ENCODE peak calls at places on chromosome 16, in seven cellular contexts. A is A549; I is CD8-positive, alpha-beta T cell; B is GM23338; C is left lung; E is CD4-positive, CD25-positive, alpha-beta regulatory T cell; T is lung. F is an unnamed sample. For H3K4me1, the result is how much of the 10 kb centered on the place peaks cover.

GRCh38 chr16:49460786-49461470 is 87.3 kb downstream of the C16orf78 start:
- DNase-seq in T (no peak), I (peak), A (no peak), E (no peak), B (no peak), C (peak), F (no peak)

GRCh38 chr16:84942786-84943185 is 68.5 kb downstream of the ZDHHC7 start:
- DNase-seq in I (no peak), C (no peak), B (no peak), T (no peak), E (no peak), A (no peak), F (no peak)

GRCh38 chr16:87608400-87608985 is 6.2 kb downstream of the JPH3 start:
- DNase-seq in T (no peak), B (peak), C (no peak), I (peak), E (no peak), A (no peak), F (no peak)

GRCh38 chr16:1145383-1146100 is 7.4 kb upstream of the CACNA1H start:
- DNase-seq in I (no peak), C (no peak), A (no peak), T (no peak), B (no peak), E (no peak), F (no peak)

GRCh38 chr16:27748868-27749546 is 199.1 kb downstream of the KATNIP start:
- DNase-seq in B (peak), T (no peak), I (peak), E (peak), C (no peak), A (peak), F (peak)

GRCh38 chr16:46972429-46972970 is 974 bp downstream of the DNAJA2 start:
- DNase-seq in I (no peak), A (peak), E (no peak), T (no peak), C (no peak), B (peak), F (no peak)

GRCh38 chr16:19884611-19885455 is at the start of gene GPRC5B:
- DNase-seq in B (peak), C (peak), I (peak), A (peak), T (no peak), E (peak), F (peak)

GRCh38 chr16:728890-729744 is 2.2 kb downstream of the HAGHL start:
- DNase-seq in B (peak), A (no peak), C (no peak), I (no peak), T (no peak), E (no peak), F (no peak)

GRCh38 chr16:31467858-31468257 is 4.1 kb upstream of the TGFB1I1 start:
- DNase-seq in A (no peak), C (no peak), I (no peak), T (no peak), E (no peak), B (no peak), F (no peak)

GRCh38 chr16:55001931-55002330 is 71.3 kb downstream of the IRX5 start:
- DNase-seq in C (no peak), T (no peak), E (no peak), B (no peak), I (no peak), A (no peak), F (no peak)

GRCh38 chr16:17544304-17544703 is 73.5 kb upstream of the XYLT1 start:
- DNase-seq in E (no peak), C (no peak), B (no peak), T (no peak), I (no peak), A (no peak), F (no peak)

GRCh38 chr16:17543073-17543472 is 72.3 kb upstream of the XYLT1 start:
- DNase-seq in E (no peak), A (no peak), C (no peak), B (no peak), T (no peak), I (no peak), F (no peak)

GRCh38 chr16:17544785-17545184 is 74.0 kb upstream of the XYLT1 start:
- DNase-seq in T (no peak), B (peak), E (no peak), A (no peak), C (no peak), I (peak), F (no peak)

GRCh38 chr16:17538942-17539341 is 68.2 kb upstream of the XYLT1 start:
- DNase-seq in A (no peak), I (no peak), B (no peak), T (no peak), E (no peak), C (no peak), F (no peak)

GRCh38 chr16:17541324-17541723 is 70.6 kb upstream of the XYLT1 start:
- DNase-seq in T (no peak), B (no peak), C (no peak), A (no peak), E (no peak), I (no peak), F (no peak)
- H3K4me1 ChIP-seq in T (under half), B (under half), C (under half), A (under half), E (under half), I (under half), F (under half)

GRCh38 chr16:12802048-12802447 is 1.6 kb downstream of the CPPED1 start:
- DNase-seq in T (no peak), A (no peak), C (no peak), I (no peak), E (no peak), B (no peak), F (no peak)
- H3K4me3 ChIP-seq in T (no peak), A (no peak), C (peak), I (no peak), E (no peak), B (no peak), F (peak)

DNA sequence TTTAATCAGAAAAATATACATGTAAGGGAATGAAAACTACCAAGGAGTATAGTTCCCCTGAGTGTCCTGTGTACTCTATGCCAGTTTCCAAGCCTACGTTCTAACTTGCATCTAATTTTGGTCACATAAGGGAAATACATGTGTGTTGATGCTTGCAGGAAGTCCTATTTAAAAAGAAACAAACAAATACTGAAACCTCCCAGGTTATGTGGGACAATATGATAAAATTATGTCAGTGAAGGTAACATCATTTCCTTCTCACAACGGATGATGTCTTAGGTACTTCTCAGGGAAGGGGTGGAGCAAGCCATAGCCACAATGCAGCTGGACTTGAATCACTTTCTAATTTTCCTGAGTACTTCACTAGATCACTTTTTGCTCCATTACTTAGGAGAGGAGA is 115.9 kb downstream of the ZFHX3 start:
- DNase-seq in I (no peak), E (no peak), B (no peak), A (no peak), T (no peak), C (no peak), F (no peak)
- H3K4me1 ChIP-seq in I (under half), E (under half), B (under half), A (under half), T (under half), C (under half), F (under half)

GRCh38 chr16:57373117-57373947 is 1.0 kb downstream of the CX3CL1 start:
- DNase-seq in E (no peak), T (no peak), B (no peak), I (no peak), C (no peak), A (no peak), F (no peak)
- H3K4me3 ChIP-seq in E (no peak), T (peak), B (no peak), I (no peak), C (peak), A (no peak), F (peak)

GRCh38 chr16:75068075-75068474 is 48.5 kb downstream of the LDHD start:
- DNase-seq in B (no peak), C (no peak), E (no peak), A (no peak), T (no peak), I (no peak), F (no peak)

GRCh38 chr16:75068632-75069031 is 47.9 kb downstream of the LDHD start:
- DNase-seq in I (no peak), E (no peak), A (no peak), C (no peak), T (no peak), B (no peak), F (no peak)

GRCh38 chr16:75071621-75072020 is 45.0 kb downstream of the LDHD start:
- DNase-seq in I (no peak), E (no peak), C (no peak), A (no peak), B (no peak), T (no peak), F (no peak)

GRCh38 chr16:75072239-75072947 is 44.2 kb downstream of the LDHD start:
- DNase-seq in T (no peak), I (no peak), E (no peak), A (no peak), B (no peak), C (no peak), F (no peak)

GRCh38 chr16:75070055-75070841 is 46.3 kb downstream of the LDHD start:
- DNase-seq in T (no peak), A (no peak), C (no peak), E (no peak), I (no peak), B (no peak), F (no peak)
- H3K4me1 ChIP-seq in T (under half), A (under half), C (under half), E (under half), I (under half), B (under half), F (under half)

DNA sequence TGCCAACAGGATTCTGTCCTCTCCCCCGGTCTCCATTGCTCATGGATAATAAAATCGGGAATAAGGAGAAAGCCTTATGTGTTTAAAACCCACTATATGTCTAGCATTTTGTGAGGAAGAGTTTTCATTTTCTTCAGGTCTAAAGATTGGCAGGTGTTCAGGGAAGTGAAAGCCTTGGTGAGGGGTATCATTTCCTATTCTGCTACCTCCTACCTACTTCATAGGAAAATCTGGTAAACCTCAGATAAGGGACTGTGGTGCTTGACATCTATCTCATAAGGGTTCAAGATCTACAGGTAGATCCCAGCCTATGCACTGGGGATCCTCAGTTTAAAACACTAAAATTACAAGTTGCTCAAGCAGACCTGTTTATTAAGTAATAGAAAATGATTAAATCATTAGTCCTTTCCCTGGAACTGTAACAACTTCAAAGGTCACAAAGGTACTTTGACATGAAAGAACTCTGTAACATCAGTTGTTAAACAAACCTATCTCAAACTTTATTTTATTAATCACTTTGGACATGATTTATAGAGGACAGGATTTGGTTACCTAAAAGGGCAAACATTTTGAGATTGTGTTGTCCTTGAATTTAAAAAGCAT is 6.5 kb downstream of the MOSMO start:
- DNase-seq in A (no peak), B (no peak), T (no peak), C (no peak), I (no peak), E (no peak), F (no peak)
- H3K4me3 ChIP-seq in A (no peak), B (no peak), T (no peak), C (no peak), I (no peak), E (no peak), F (no peak)

GRCh38 chr16:11621539-11621919 is 34.8 kb upstream of the LITAF start:
- DNase-seq in A (no peak), T (no peak), C (no peak), B (no peak), I (no peak), E (no peak), F (no peak)

GRCh38 chr16:11620243-11621003 is 33.7 kb upstream of the LITAF start:
- DNase-seq in E (no peak), I (no peak), T (no peak), A (no peak), B (no peak), C (no peak), F (no peak)

GRCh38 chr16:11619327-11619851 is 32.7 kb upstream of the LITAF start:
- DNase-seq in C (no peak), E (no peak), B (no peak), I (peak), A (no peak), T (no peak), F (no peak)

GRCh38 chr16:11624205-11624604 is 37.5 kb upstream of the LITAF start:
- DNase-seq in A (no peak), E (no peak), C (no peak), I (no peak), B (no peak), T (no peak), F (no peak)

DNA sequence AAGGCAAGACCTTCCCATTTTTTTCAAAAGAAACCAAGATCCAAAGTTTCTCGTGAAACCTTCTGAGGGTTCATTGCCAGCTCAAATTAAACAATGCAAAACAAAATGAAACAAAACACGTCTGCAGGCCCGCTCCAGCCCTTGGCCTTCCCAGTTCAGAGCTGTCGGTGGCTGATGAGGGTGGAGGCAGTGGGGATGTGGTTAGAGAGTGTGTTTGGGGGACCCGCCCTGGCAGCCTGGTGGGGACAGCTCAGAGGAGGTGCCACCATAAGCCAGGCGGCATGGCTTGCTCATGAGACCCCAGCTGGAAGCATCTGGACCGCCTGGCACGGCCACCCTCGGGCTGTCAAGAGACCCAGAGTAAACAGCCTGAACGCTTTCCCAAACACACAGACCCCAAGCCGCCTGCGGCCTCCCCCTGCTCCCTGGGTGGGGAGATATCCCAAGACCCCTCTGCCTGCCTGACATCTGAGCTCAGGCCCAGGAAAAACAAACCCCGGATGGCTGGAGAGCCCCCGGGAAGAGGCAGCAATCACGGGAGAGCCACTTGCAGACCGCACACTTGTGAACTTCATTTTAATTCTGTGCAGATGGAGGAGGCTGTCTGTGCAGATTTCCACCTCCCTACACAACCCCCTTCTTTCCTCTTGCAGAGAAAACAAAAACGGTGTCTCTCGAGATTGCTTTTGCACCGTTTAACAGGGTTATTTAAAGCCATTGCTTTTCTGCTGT is 35.4 kb upstream of the LITAF start:
- DNase-seq in B (no peak), A (no peak), C (peak), I (peak), E (peak), T (no peak), F (peak)
- H3K4me1 ChIP-seq in B (under half), A (under half), C (under half), I (half or more), E (half or more), T (under half), F (under half)

GRCh38 chr16:66964049-66964448 is 3.0 kb downstream of the CES3 start:
- DNase-seq in I (no peak), B (no peak), E (no peak), A (no peak), T (no peak), C (no peak), F (no peak)

GRCh38 chr16:66958857-66959644 is 2.0 kb upstream of the CES3 start:
- DNase-seq in I (no peak), C (no peak), E (no peak), A (no peak), T (no peak), B (no peak), F (no peak)

GRCh38 chr16:66959645-66960177 is 1.4 kb upstream of the CES3 start:
- DNase-seq in T (no peak), E (no peak), A (no peak), C (no peak), B (no peak), I (no peak), F (no peak)

GRCh38 chr16:66960270-66960669 is 796 bp upstream of the CES3 start:
- DNase-seq in C (no peak), E (no peak), A (no peak), T (no peak), I (no peak), B (no peak), F (no peak)

DNA sequence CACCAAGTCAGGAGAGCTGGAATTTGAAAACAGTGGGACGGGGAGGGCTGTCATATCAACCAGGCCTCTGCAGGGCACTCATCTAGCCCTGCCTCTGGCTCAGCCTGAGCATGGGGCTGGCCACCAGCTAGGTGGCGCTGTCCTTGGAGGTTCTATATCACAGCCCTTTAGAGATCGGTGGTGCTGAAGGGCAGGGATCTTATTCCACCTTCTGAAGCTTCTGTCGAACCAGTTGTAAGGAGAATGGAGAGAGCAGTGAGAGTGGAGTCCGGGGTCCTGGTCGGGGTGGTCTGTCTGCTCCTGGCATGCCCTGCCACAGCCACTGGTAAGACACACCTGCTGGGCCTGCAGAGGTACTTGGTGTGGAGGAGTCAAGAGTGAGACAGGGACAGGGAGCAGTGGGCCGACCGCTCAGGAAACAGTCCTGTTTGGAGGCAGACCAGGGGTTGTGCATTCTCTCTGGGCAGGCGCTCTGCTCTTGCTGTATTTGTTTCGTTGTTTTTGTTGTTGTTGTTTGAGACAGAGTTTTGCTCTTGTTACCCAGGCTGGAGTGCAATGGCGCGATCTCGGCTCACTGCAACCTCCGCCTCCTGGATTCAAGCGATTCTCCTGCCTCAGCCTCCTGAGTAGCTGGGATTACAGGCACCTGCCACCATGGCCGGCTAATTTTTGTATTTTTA is at the start of gene CES3:
- DNase-seq in E (no peak), T (peak), B (peak), I (peak), A (peak), C (no peak), F (peak)
- H3K4me3 ChIP-seq in E (no peak), T (no peak), B (no peak), I (no peak), A (peak), C (no peak), F (peak)